ENCODE peak calls at places on chromosomes 7 and 10, in nine cellular contexts. C is AG04449; T is fibroblast of mammary gland; O is HFF-Myc; U is kidney epithelial cell; B is activated CD8-positive, alpha-beta T cell treated with anti-CD3 and anti-CD28 coated beads for 36 hours; I is endothelial cell; X is chondrocyte; P is right atrium auricular region. H is an unnamed sample.
A peak's percentile ranks its signal among the peaks of the same experiment; 100 is the strongest.

GRCh38 chr7:80851896-80852476 is 66.9 kb downstream of the SEMA3C start:
- DNase-seq in C (no peak), T (peak; percentile 64), O (no peak), U (peak; percentile 49), B (no peak), I (no peak), X (no peak), P (no peak), H (no peak)

GRCh38 chr7:35729061-35729783 is 34.3 kb upstream of the HERPUD2 start:
- DNase-seq in C (no peak), T (no peak), O (no peak), U (no peak), B (peak; percentile 82), I (no peak), X (no peak), P (no peak), H (no peak)

GRCh38 chr7:16471933-16472332 is 6.4 kb upstream of the SOSTDC1 start:
- DNase-seq in C (no peak), T (no peak), O (no peak), U (no peak), B (no peak), I (no peak), X (no peak), P (no peak), H (no peak)

GRCh38 chr7:91876391-91877133 is 3.9 kb downstream of the MTERF1 start:
- DNase-seq in C (no peak), T (peak; percentile 45), O (no peak), U (no peak), B (no peak), I (no peak), X (no peak), P (no peak), H (no peak)

GRCh38 chr10:72008096-72008933 is 44.1 kb downstream of the CHST3 start:
- DNase-seq in C (no peak), T (no peak), O (no peak), U (no peak), B (no peak), I (no peak), X (no peak), P (no peak), H (no peak)

GRCh38 chr7:123594813-123595241 is 6.8 kb upstream of the ASB15 start:
- DNase-seq in C (no peak), T (no peak), O (no peak), U (no peak), B (no peak), I (peak; percentile 12), X (no peak), P (no peak), H (no peak)

GRCh38 chr7:123143206-123143605 is 56.6 kb downstream of the SLC13A1 start:
- DNase-seq in C (no peak), T (no peak), O (no peak), U (no peak), B (no peak), I (no peak), X (no peak), P (no peak), H (no peak)

GRCh38 chr10:37734971-37735370 is 122.4 kb downstream of the ZNF248 start:
- DNase-seq in C (no peak), T (no peak), O (no peak), U (no peak), B (no peak), I (no peak), X (no peak), P (no peak), H (no peak)

GRCh38 chr7:96686305-96686704 is 23.3 kb downstream of the SEM1 start:
- DNase-seq in C (peak; percentile 23), T (peak; percentile 14), O (no peak), U (no peak), B (no peak), I (no peak), X (no peak), P (no peak), H (no peak)

GRCh38 chr7:2698581-2699288 is 10.7 kb downstream of the AMZ1 start:
- DNase-seq in C (no peak), T (no peak), O (no peak), U (no peak), B (peak; percentile 94), I (no peak), X (no peak), P (no peak), H (no peak)

GRCh38 chr10:72688208-72688651 is 3.7 kb upstream of the MCU start:
- DNase-seq in C (peak; percentile 57), T (peak; percentile 82), O (peak; percentile 77), U (peak; percentile 96), B (no peak), I (no peak), X (no peak), P (no peak), H (no peak)

GRCh38 chr10:113576853-113577252 is 24.0 kb downstream of the HABP2 start:
- DNase-seq in C (no peak), T (peak; percentile 17), O (no peak), U (no peak), B (peak; percentile 29), I (peak; percentile 60), X (no peak), P (no peak), H (no peak)

GRCh38 chr10:5555881-5556280 is 31.1 kb downstream of the CALML3 start:
- DNase-seq in C (no peak), T (no peak), O (no peak), U (no peak), B (no peak), I (no peak), X (peak; percentile 37), P (no peak), H (no peak)

DNA sequence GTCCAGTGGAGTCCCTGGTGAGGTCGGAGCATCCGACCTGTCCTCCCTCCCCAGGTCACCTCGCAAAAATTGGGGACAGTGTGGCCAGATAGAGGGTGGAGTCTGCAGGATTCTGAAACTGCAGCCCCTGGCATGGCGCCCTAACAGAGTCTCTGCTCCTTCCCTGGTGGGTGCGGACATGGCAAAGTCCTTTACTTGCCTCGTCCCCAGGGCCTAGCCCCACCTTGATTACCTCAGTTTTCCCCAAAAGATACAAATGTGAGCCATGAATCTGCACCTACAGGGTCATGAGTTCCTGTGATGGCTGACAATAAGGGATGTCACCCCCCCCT is 47.7 kb downstream of the NPVF start:
- DNase-seq in C (no peak), T (no peak), O (no peak), U (no peak), B (no peak), I (no peak), X (no peak), P (no peak), H (no peak)
- TF ChIP-seq CTCF in C (no peak), T (no peak), O (no peak), U (no peak), B (no peak), I (peak; percentile 32), X (peak; percentile 55), P (no peak), H (no peak)

GRCh38 chr7:107998660-107999480 is 4.1 kb downstream of the LAMB1 start:
- DNase-seq in C (no peak), T (no peak), O (no peak), U (no peak), B (no peak), I (no peak), X (no peak), P (no peak), H (no peak)

GRCh38 chr7:108002726-108003590 is at the start of gene LAMB1:
- DNase-seq in C (no peak), T (peak; percentile 76), O (no peak), U (no peak), B (peak; percentile 34), I (peak; percentile 78), X (no peak), P (peak; percentile 78), H (peak; percentile 85)

GRCh38 chr7:107999814-108000560 is 3.0 kb downstream of the LAMB1 start:
- DNase-seq in C (no peak), T (peak; percentile 49), O (no peak), U (no peak), B (no peak), I (no peak), X (no peak), P (no peak), H (no peak)

GRCh38 chr7:108001759-108002725 is 919 bp downstream of the LAMB1 start:
- DNase-seq in C (no peak), T (peak; percentile 63), O (no peak), U (no peak), B (no peak), I (peak; percentile 25), X (no peak), P (no peak), H (peak; percentile 72)

DNA sequence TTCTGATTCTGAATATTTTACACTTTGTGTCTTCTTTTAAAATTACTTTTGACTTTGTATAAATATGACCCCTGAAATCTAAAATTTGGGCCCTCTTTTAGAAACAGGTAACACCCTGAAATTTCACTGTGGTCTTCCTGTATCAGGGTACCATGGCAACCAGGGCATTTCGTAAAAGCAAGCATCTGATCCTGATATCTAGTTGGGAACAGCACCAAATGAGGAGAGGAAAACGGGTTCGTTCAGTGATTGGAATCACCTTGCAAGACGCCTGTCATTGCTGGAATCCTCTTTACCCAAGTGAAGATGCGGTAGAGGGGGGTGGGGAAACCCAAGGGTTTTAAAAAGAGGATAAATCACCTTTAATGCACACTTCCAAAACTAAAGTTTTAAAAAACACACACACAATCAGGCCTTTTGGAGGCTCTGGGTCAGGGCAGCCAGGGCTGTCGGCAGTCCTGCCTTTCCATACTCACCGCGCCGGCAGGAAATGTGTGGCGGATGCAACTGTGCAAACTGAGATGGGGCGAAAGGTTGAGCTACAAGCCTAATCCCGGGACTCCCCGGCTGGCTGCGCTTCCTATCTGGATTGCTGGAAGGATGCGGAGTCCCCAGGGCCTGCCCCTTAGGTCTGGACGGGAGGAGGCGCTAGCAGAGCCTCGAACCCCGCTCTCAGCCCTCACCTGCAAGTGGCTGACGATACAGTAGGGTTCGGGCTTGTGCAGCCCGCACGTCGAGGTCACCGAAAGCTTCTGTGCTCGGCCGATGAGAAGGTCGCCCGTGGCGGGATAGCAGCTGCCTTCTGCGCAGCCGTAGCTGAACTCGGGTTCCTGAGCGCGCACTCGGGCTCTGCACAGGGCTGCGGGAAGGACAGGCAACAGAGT is 1.8 kb downstream of the LAMB1 start:
- DNase-seq in C (no peak), T (peak; percentile 55), O (no peak), U (no peak), B (peak; percentile 5), I (peak; percentile 83), X (no peak), P (no peak), H (no peak)
- TF ChIP-seq CTCF in C (peak; percentile 28), T (peak; percentile 19), O (peak; percentile 39), U (peak; percentile 35), B (no peak), I (no peak), X (peak; percentile 64), P (no peak), H (no peak)

DNA sequence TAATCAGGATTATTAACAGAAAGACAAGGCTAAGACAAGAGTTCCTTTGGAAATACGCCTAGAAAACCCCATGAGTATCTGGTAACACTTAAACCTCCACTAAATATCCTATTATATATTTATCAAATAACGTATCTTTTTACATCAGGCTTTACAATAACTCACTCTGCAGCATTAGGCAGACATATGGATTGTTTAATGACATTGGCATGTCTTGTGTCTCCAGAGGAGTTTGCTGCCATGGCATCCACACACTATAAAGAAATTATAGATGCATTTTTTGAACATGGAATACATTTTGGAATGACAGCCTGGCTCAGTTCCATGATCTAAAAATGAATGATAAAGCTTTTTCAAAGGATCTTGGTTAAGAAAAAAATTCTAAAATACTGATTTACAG is 98.6 kb downstream of the TMEM26 start:
- DNase-seq in C (no peak), T (no peak), O (no peak), U (no peak), B (no peak), I (no peak), X (no peak), P (no peak), H (no peak)
- TF ChIP-seq CTCF in C (no peak), T (no peak), O (no peak), U (no peak), B (no peak), I (no peak), X (no peak), P (no peak), H (no peak)

GRCh38 chr7:119944601-119944972 is 328.4 kb upstream of the KCND2 start:
- DNase-seq in C (no peak), T (no peak), O (no peak), U (no peak), B (no peak), I (no peak), X (no peak), P (no peak), H (no peak)
- TF ChIP-seq CTCF in C (no peak), T (no peak), O (no peak), U (no peak), B (no peak), I (no peak), X (no peak), P (no peak), H (no peak)